ENCODE peak calls at places on chromosomes 13 and 19, in seven cellular contexts. T, H, S, W, J, Q and N are unnamed samples.

GRCh38 chr19:10624585-10624984 is 768 bp upstream of the SLC44A2 start:
- DNase-seq in T (no peak), H (no peak), S (no peak), W (no peak), J (no peak), Q (no peak), N (no peak)

GRCh38 chr13:89748716-89749115 is 1598.8 kb upstream of the MIR17HG start:
- DNase-seq in T (no peak), H (no peak), S (no peak), W (no peak), J (no peak), Q (no peak), N (no peak)

GRCh38 chr13:23741879-23742510 is 147.2 kb downstream of the MIPEP start:
- DNase-seq in T (no peak), H (no peak), S (no peak), W (no peak), J (peak), Q (no peak), N (no peak)

GRCh38 chr13:99816321-99816720 is 155.2 kb downstream of the ZIC5 start:
- DNase-seq in T (no peak), H (no peak), S (no peak), W (no peak), J (no peak), Q (no peak), N (no peak)

GRCh38 chr13:21365574-21365973 is 93.5 kb downstream of the ZDHHC20 start:
- DNase-seq in T (no peak), H (no peak), S (no peak), W (no peak), J (no peak), Q (no peak), N (peak)

GRCh38 chr13:32682740-32683139 is 96.5 kb downstream of the PDS5B start:
- DNase-seq in T (no peak), H (no peak), S (no peak), W (no peak), J (no peak), Q (no peak), N (no peak)

GRCh38 chr19:8702350-8702749 is 3.8 kb upstream of the ACTL9 start:
- DNase-seq in T (no peak), H (no peak), S (no peak), W (no peak), J (no peak), Q (no peak), N (no peak)

GRCh38 chr19:38046254-38047047 is 139.4 kb downstream of the SIPA1L3 start:
- DNase-seq in T (no peak), H (no peak), S (no peak), W (no peak), J (no peak), Q (no peak), N (no peak)